ENCODE peak calls at places on chromosomes 11 and 22, in six cellular contexts. G is left lung; C is uterus; L is colonic mucosa; A is cardiac muscle cell; M is CD4-positive, CD25-positive, alpha-beta regulatory T cell. I is an unnamed sample.

GRCh38 chr11:123428221-123428631 is 1.8 kb upstream of the GRAMD1B start:
- DNase-seq in A (peak; percentile 13), G (no peak), M (no peak), C (peak; percentile 30), L (no peak), I (no peak)

GRCh38 chr11:112784323-112785073 is 176.7 kb upstream of the NCAM1 start:
- DNase-seq in L (no peak), G (peak; percentile 57), M (no peak), A (peak; percentile 83), C (peak; percentile 79), I (no peak)

GRCh38 chr22:37804886-37805857 is 2.6 kb upstream of the GCAT start:
- DNase-seq in L (peak; percentile 93), M (peak; percentile 27), A (peak; percentile 83), C (peak; percentile 89), G (peak; percentile 89), I (peak; percentile 55)

GRCh38 chr22:48976556-48977535 is 850.8 kb downstream of the BRD1 start:
- DNase-seq in M (no peak), G (no peak), C (no peak), A (no peak), L (no peak), I (no peak)

GRCh38 chr11:84089072-84090057 is 803.2 kb upstream of the CCDC90B start:
- DNase-seq in L (no peak), A (peak; percentile 31), M (no peak), G (no peak), C (no peak), I (no peak)

GRCh38 chr11:99244613-99245012 is 223.9 kb downstream of the CNTN5 start:
- DNase-seq in G (no peak), L (no peak), M (no peak), A (no peak), C (no peak), I (no peak)

GRCh38 chr11:70541699-70542098 is 143.4 kb downstream of the CTTN start:
- DNase-seq in L (no peak), C (no peak), M (no peak), G (no peak), A (no peak), I (no peak)

GRCh38 chr11:2803186-2804057 is 82.2 kb downstream of the CDKN1C start:
- DNase-seq in L (peak; percentile 9), A (no peak), M (no peak), C (peak; percentile 13), G (no peak), I (no peak)

GRCh38 chr11:120912504-120912903 is 111.4 kb upstream of the TBCEL start:
- DNase-seq in G (no peak), L (no peak), M (no peak), A (peak; percentile 65), C (no peak), I (no peak)

GRCh38 chr11:18721576-18722292 is 4.3 kb downstream of the IGSF22 start:
- DNase-seq in G (peak; percentile 47), L (peak; percentile 73), M (peak; percentile 26), C (peak; percentile 34), A (peak; percentile 62), I (peak; percentile 57)

GRCh38 chr22:37742374-37743092 is 45.7 kb downstream of the TRIOBP start:
- DNase-seq in G (no peak), A (no peak), L (no peak), M (no peak), C (peak; percentile 70), I (no peak)

GRCh38 chr11:123072279-123072678 is 10.3 kb upstream of the HSPA8 start:
- DNase-seq in A (no peak), G (no peak), L (peak; percentile 52), M (no peak), C (no peak), I (no peak)

GRCh38 chr11:123525511-123525918 is 95.4 kb downstream of the GRAMD1B start:
- DNase-seq in M (no peak), L (no peak), C (no peak), G (no peak), A (no peak), I (no peak)

GRCh38 chr11:13367115-13367514 is 89.5 kb downstream of the BMAL1 start:
- DNase-seq in A (no peak), G (no peak), M (no peak), C (no peak), L (no peak), I (no peak)

GRCh38 chr11:69842746-69843528 is 23.7 kb upstream of the FGF3 start:
- DNase-seq in L (no peak), A (no peak), M (no peak), G (peak; percentile 11), C (no peak), I (no peak)

GRCh38 chr22:32706149-32706548 is 95.4 kb upstream of the TIMP3 start:
- DNase-seq in C (no peak), L (no peak), G (no peak), A (no peak), M (no peak), I (no peak)

GRCh38 chr11:12279672-12280108 is 97.7 kb upstream of the PARVA start:
- DNase-seq in L (peak; percentile 14), M (no peak), A (no peak), C (no peak), G (no peak), I (no peak)

GRCh38 chr11:120482149-120482548 is 29.4 kb upstream of the GRIK4 start:
- DNase-seq in L (no peak), G (no peak), A (no peak), C (no peak), M (no peak), I (no peak)

GRCh38 chr22:19407649-19408606 is 23.6 kb downstream of the HIRA start:
- DNase-seq in L (peak; percentile 24), M (no peak), C (no peak), G (no peak), A (peak; percentile 77), I (no peak)

GRCh38 chr11:22634897-22635629 is 9.4 kb upstream of the FANCF start:
- DNase-seq in G (no peak), M (no peak), A (no peak), L (no peak), C (no peak), I (no peak)
- H3K4me1 ChIP-seq in G (no peaks in the 10 kb centered on the region), M (no peaks in the 10 kb centered on the region), A (no peaks in the 10 kb centered on the region), L (no peaks in the 10 kb centered on the region), C (no peaks in the 10 kb centered on the region), I (no peaks in the 10 kb centered on the region)

DNA sequence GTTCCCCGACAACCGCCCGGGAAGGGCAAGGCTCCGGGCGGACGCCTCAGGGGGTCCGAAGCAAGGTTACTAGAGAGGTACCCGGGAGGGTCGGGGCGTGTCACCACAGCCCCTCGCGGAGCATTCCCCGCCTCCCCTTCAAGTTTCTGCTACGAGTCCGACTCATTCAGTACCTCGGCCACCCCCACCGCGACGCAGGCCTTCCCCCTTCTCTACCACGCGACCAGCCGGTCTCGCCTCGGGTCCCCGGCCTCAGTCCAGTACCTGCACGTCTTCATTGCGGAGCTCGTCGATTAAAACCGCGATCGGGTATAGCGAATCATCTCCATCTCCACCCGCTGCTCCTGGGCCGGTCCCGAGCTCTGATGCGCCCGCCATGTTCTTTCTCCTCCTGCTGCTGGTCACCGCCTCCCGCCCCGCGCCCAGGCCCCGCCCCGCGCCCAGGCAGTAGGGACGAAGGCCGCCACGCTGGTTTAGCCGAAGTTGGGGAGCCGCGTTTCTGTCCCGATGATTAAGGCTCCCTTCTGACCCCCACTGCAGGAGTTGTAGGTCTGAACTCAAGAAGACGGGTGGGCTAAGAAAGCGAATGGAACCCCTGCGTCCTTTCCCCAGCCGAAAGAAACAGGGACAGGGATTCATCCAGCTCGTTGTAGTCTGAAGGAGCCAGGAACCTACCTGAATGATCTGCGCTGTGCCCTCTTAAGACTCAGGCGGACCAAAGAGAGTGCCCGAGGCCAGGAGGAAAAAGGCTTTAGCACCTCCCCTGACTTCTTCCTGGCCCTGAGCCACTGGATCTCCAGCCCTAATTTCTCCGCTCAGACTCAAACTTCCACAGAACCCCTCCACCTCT is at the start of gene PPP2R1B:
- DNase-seq in G (peak; percentile 82), C (peak; percentile 72), A (peak; percentile 83), L (peak; percentile 87), M (peak; percentile 69), I (peak; percentile 76)
- H3K27ac ChIP-seq in G (peak within 1 kb of the TSS; percentile 94), C (peak within 1 kb of the TSS; percentile 97), A (peak within 1 kb of the TSS; percentile 55), L (peak within 1 kb of the TSS; percentile 78), M (peak within 1 kb of the TSS; percentile 70), I (peak within 1 kb of the TSS; percentile 84)

DNA sequence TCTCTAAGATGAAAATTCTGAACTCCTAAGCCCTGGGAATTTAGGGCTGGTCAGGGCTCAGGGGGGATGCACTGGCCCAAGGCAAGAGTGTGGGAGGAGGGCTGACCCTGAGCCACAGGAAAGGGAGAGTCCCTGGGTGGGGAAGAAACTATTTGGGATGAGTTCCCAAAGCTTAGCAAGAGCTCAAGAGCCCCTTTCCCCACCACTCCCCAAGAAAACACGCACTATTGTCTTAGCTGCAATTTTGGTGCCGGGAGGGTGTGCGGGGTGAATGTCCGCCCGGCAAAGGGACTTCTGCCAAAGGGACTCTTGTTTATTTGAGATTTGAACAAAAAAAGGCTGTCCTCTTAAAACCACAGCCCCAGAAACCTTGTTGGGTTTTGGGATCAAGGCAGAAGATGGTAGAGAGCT is 37.0 kb downstream of the KIAA1671 start:
- DNase-seq in L (no peak), C (no peak), A (no peak), G (no peak), M (no peak), I (no peak)
- H3K4me1 ChIP-seq in L (peaks cover 4% of the 10 kb centered on the region), C (no peaks in the 10 kb centered on the region), A (peaks cover 5% of the 10 kb centered on the region), G (peaks cover 14% of the 10 kb centered on the region), M (no peaks in the 10 kb centered on the region), I (peaks cover 16% of the 10 kb centered on the region)

DNA sequence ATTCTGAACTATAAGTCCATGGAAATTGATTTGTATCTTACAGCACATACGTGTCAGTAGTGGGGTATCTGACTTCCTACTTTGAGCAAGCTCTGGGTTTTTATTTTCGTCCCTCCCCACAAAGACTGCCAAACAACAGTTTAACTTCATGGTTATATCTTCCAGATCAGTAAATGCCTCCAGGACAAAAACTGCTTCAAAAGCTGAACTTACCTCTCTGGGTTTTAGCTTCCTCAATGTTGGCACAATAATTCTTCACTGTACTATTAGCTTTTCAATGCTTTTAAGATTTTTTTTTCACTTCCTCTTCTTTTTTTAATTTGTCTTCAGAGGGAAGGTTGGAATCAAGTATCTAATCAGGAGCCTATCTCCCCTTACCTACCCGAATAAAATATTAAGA is 4.1 kb upstream of the DPF2 start:
- DNase-seq in L (no peak), G (no peak), A (no peak), M (no peak), C (no peak), I (no peak)
- H3K27ac ChIP-seq in L (no peak overlapping the region), G (no peak overlapping the region), A (no peak overlapping the region), M (no peak overlapping the region), C (no peak overlapping the region), I (no peak overlapping the region)

GRCh38 chr22:43301866-43302265 is 41.3 kb downstream of the SCUBE1 start:
- DNase-seq in M (no peak), L (no peak), G (no peak), A (no peak), C (no peak), I (no peak)
- H3K4me1 ChIP-seq in M (no peaks in the 10 kb centered on the region), L (no peaks in the 10 kb centered on the region), G (no peaks in the 10 kb centered on the region), A (no peaks in the 10 kb centered on the region), C (peaks cover under 1% of the 10 kb centered on the region), I (no peaks in the 10 kb centered on the region)

GRCh38 chr11:72970557-72971118 is 156.4 kb downstream of the ATG16L2 start:
- DNase-seq in C (no peak), M (no peak), A (no peak), G (no peak), L (no peak), I (no peak)
- H3K27ac ChIP-seq in C (no peak overlapping the region), M (no peak overlapping the region), A (peak overlapping the region; percentile 59), G (no peak overlapping the region), L (no peak overlapping the region), I (no peak overlapping the region)

GRCh38 chr11:118909619-118910308 is 16.0 kb downstream of the BCL9L start:
- DNase-seq in C (no peak), A (no peak), M (no peak), L (no peak), G (no peak), I (no peak)
- H3K4me1 ChIP-seq in C (peaks cover 47% of the 10 kb centered on the region), A (peaks cover 67% of the 10 kb centered on the region), M (peaks cover 74% of the 10 kb centered on the region), L (peaks cover 46% of the 10 kb centered on the region), G (peaks cover 81% of the 10 kb centered on the region), I (peaks cover 78% of the 10 kb centered on the region)

I was measured in CD4-positive, alpha-beta memory T cell.